ENCODE peak calls at places on chromosomes 3 and 15, in ten cellular contexts. One of them, this sample, is unnamed.

GRCh38 chr3:102085431-102086226 is 236.3 kb downstream of the NFKBIZ start:
- DNase-seq in ovary: no peak
- DNase-seq in GM12865: no peak
- DNase-seq in body of pancreas: no peak
- DNase-seq in mesothelial cell of epicardium: no peak
- DNase-seq in neural progenitor cell: no peak
- DNase-seq in K562: no peak
- DNase-seq in astrocyte: peak
- DNase-seq in A549: no peak
- DNase-seq in astrocyte of the cerebellum: no peak
- DNase-seq in this sample: no peak

GRCh38 chr3:167736997-167737396 is 1.5 kb downstream of the SERPINI1 start:
- DNase-seq in ovary: no peak
- DNase-seq in GM12865: no peak
- DNase-seq in body of pancreas: no peak
- DNase-seq in mesothelial cell of epicardium: no peak
- DNase-seq in neural progenitor cell: no peak
- DNase-seq in K562: no peak
- DNase-seq in astrocyte: no peak
- DNase-seq in A549: no peak
- DNase-seq in astrocyte of the cerebellum: no peak
- DNase-seq in this sample: no peak

GRCh38 chr3:73624363-73625123 is at the start of gene PDZRN3:
- DNase-seq in ovary: peak
- DNase-seq in GM12865: no peak
- DNase-seq in body of pancreas: peak
- DNase-seq in mesothelial cell of epicardium: peak
- DNase-seq in neural progenitor cell: peak
- DNase-seq in K562: no peak
- DNase-seq in astrocyte: peak
- DNase-seq in A549: no peak
- DNase-seq in astrocyte of the cerebellum: peak
- DNase-seq in this sample: peak

GRCh38 chr3:58244186-58244585 is 6.6 kb downstream of the ABHD6 start:
- DNase-seq in ovary: no peak
- DNase-seq in GM12865: no peak
- DNase-seq in body of pancreas: no peak
- DNase-seq in mesothelial cell of epicardium: no peak
- DNase-seq in neural progenitor cell: no peak
- DNase-seq in K562: no peak
- DNase-seq in astrocyte: no peak
- DNase-seq in A549: no peak
- DNase-seq in astrocyte of the cerebellum: no peak
- DNase-seq in this sample: no peak

GRCh38 chr3:37608061-37608702 is 253.5 kb upstream of the CTDSPL start:
- DNase-seq in ovary: no peak
- DNase-seq in GM12865: no peak
- DNase-seq in body of pancreas: no peak
- DNase-seq in mesothelial cell of epicardium: no peak
- DNase-seq in neural progenitor cell: no peak
- DNase-seq in K562: no peak
- DNase-seq in astrocyte: no peak
- DNase-seq in A549: peak
- DNase-seq in astrocyte of the cerebellum: no peak
- DNase-seq in this sample: no peak

GRCh38 chr3:67362686-67363085 is 291.7 kb downstream of the SUCLG2 start:
- DNase-seq in ovary: no peak
- DNase-seq in GM12865: no peak
- DNase-seq in body of pancreas: no peak
- DNase-seq in mesothelial cell of epicardium: no peak
- DNase-seq in neural progenitor cell: no peak
- DNase-seq in K562: peak
- DNase-seq in astrocyte: peak
- DNase-seq in A549: no peak
- DNase-seq in astrocyte of the cerebellum: no peak
- DNase-seq in this sample: peak

GRCh38 chr15:78200276-78200930 is 34.0 kb downstream of the ACSBG1 start:
- DNase-seq in ovary: no peak
- DNase-seq in GM12865: no peak
- DNase-seq in body of pancreas: no peak
- DNase-seq in mesothelial cell of epicardium: no peak
- DNase-seq in neural progenitor cell: no peak
- DNase-seq in K562: no peak
- DNase-seq in astrocyte: no peak
- DNase-seq in A549: no peak
- DNase-seq in astrocyte of the cerebellum: no peak
- DNase-seq in this sample: no peak

GRCh38 chr15:81752974-81753373 is 292.8 kb downstream of the MEX3B start:
- DNase-seq in ovary: no peak
- DNase-seq in GM12865: no peak
- DNase-seq in body of pancreas: no peak
- DNase-seq in mesothelial cell of epicardium: no peak
- DNase-seq in neural progenitor cell: peak
- DNase-seq in K562: no peak
- DNase-seq in astrocyte: no peak
- DNase-seq in A549: no peak
- DNase-seq in astrocyte of the cerebellum: no peak
- DNase-seq in this sample: no peak

GRCh38 chr3:10136426-10137005 is 5.1 kb upstream of the VHL start:
- DNase-seq in ovary: no peak
- DNase-seq in GM12865: no peak
- DNase-seq in body of pancreas: no peak
- DNase-seq in mesothelial cell of epicardium: no peak
- DNase-seq in neural progenitor cell: no peak
- DNase-seq in K562: no peak
- DNase-seq in astrocyte: no peak
- DNase-seq in A549: no peak
- DNase-seq in astrocyte of the cerebellum: no peak
- DNase-seq in this sample: no peak

GRCh38 chr3:192892981-192893827 is 24.5 kb downstream of the MB21D2 start:
- DNase-seq in ovary: no peak
- DNase-seq in GM12865: peak
- DNase-seq in body of pancreas: peak
- DNase-seq in mesothelial cell of epicardium: no peak
- DNase-seq in neural progenitor cell: peak
- DNase-seq in K562: no peak
- DNase-seq in astrocyte: peak
- DNase-seq in A549: peak
- DNase-seq in astrocyte of the cerebellum: peak
- DNase-seq in this sample: peak

GRCh38 chr3:141537866-141538265 is 51.0 kb downstream of the RASA2 start:
- DNase-seq in ovary: no peak
- DNase-seq in GM12865: no peak
- DNase-seq in body of pancreas: no peak
- DNase-seq in mesothelial cell of epicardium: no peak
- DNase-seq in neural progenitor cell: no peak
- DNase-seq in K562: no peak
- DNase-seq in astrocyte: no peak
- DNase-seq in A549: no peak
- DNase-seq in astrocyte of the cerebellum: no peak
- DNase-seq in this sample: no peak

GRCh38 chr3:143070977-143071551 is 48.5 kb upstream of the CHST2 start:
- DNase-seq in ovary: no peak
- DNase-seq in GM12865: no peak
- DNase-seq in body of pancreas: no peak
- DNase-seq in mesothelial cell of epicardium: no peak
- DNase-seq in neural progenitor cell: no peak
- DNase-seq in K562: no peak
- DNase-seq in astrocyte: peak
- DNase-seq in A549: no peak
- DNase-seq in astrocyte of the cerebellum: peak
- DNase-seq in this sample: no peak

GRCh38 chr3:31412832-31413231 is 119.9 kb upstream of the STT3B start:
- DNase-seq in ovary: no peak
- DNase-seq in GM12865: no peak
- DNase-seq in body of pancreas: no peak
- DNase-seq in mesothelial cell of epicardium: no peak
- DNase-seq in neural progenitor cell: no peak
- DNase-seq in K562: no peak
- DNase-seq in astrocyte: peak
- DNase-seq in A549: no peak
- DNase-seq in astrocyte of the cerebellum: no peak
- DNase-seq in this sample: no peak

GRCh38 chr3:184440161-184440560 is 60.3 kb downstream of the CHRD start:
- DNase-seq in ovary: no peak
- DNase-seq in GM12865: no peak
- DNase-seq in body of pancreas: no peak
- DNase-seq in mesothelial cell of epicardium: no peak
- DNase-seq in neural progenitor cell: no peak
- DNase-seq in K562: no peak
- DNase-seq in astrocyte: no peak
- DNase-seq in A549: no peak
- DNase-seq in astrocyte of the cerebellum: no peak
- DNase-seq in this sample: no peak

DNA sequence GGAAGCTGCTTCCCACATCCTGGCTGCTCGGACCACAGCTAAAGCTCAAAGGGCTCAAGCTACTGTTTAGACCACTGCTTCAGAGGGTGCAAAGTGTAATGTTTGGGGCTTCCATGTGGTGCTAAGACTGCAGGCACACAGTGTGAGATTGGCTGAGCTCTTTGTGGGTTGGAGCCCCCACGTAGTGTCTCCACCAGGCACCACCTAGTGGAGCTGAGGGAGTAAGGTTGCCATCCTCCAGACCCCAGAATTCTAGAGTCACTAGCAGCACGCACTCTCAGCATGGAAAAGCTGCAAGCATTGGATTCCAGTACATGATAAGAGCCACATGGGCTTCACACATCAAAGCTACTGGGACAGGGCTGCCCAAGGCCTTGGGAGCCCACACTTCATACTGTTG is 9.3 kb downstream of the MKRN3 start:
- DNase-seq in ovary: no peak
- DNase-seq in GM12865: no peak
- DNase-seq in body of pancreas: no peak
- DNase-seq in mesothelial cell of epicardium: no peak
- DNase-seq in neural progenitor cell: no peak
- DNase-seq in K562: no peak
- DNase-seq in astrocyte: no peak
- DNase-seq in A549: no peak
- DNase-seq in astrocyte of the cerebellum: no peak
- DNase-seq in this sample: no peak
- TF ChIP-seq CTCF in ovary: no peak
- TF ChIP-seq CTCF in GM12865: no peak
- TF ChIP-seq CTCF in body of pancreas: no peak
- TF ChIP-seq CTCF in mesothelial cell of epicardium: no peak
- TF ChIP-seq CTCF in neural progenitor cell: peak
- TF ChIP-seq CTCF in K562: peak
- TF ChIP-seq CTCF in astrocyte: no peak
- TF ChIP-seq CTCF in A549: no peak
- TF ChIP-seq CTCF in astrocyte of the cerebellum: no peak
- TF ChIP-seq CTCF in this sample: no peak

GRCh38 chr3:66037330-66037985 is 1.3 kb downstream of the MAGI1 start:
- DNase-seq in ovary: peak
- DNase-seq in GM12865: no peak
- DNase-seq in body of pancreas: peak
- DNase-seq in mesothelial cell of epicardium: no peak
- DNase-seq in neural progenitor cell: peak
- DNase-seq in K562: no peak
- DNase-seq in astrocyte: peak
- DNase-seq in A549: peak
- DNase-seq in astrocyte of the cerebellum: no peak
- DNase-seq in this sample: peak
- TF ChIP-seq CTCF in ovary: no peak
- TF ChIP-seq CTCF in GM12865: no peak
- TF ChIP-seq CTCF in body of pancreas: peak
- TF ChIP-seq CTCF in mesothelial cell of epicardium: no peak
- TF ChIP-seq CTCF in neural progenitor cell: no peak
- TF ChIP-seq CTCF in K562: no peak
- TF ChIP-seq CTCF in astrocyte: peak
- TF ChIP-seq CTCF in A549: no peak
- TF ChIP-seq CTCF in astrocyte of the cerebellum: peak
- TF ChIP-seq CTCF in this sample: no peak

DNA sequence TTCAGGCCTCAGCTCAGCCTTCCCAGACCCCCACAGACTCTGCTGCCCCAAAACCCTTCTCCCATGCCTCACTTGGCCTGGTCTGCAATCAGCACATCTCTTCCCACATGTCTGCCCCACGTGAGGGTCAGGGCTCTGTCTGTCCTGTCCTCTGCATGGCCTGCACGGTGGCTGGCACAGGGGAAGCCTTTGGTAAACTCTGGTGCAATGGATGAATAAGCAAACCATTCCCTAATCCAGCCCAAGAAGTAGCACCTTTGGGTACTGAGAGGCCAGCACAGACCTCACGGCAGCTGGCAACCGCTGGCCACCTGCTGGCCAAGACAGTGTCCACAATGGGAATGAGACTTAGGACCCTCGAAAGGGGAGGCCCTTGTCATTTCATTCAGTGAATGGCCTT is 27.7 kb downstream of the ABTB1 start:
- DNase-seq in ovary: peak
- DNase-seq in GM12865: no peak
- DNase-seq in body of pancreas: no peak
- DNase-seq in mesothelial cell of epicardium: no peak
- DNase-seq in neural progenitor cell: peak
- DNase-seq in K562: no peak
- DNase-seq in astrocyte: no peak
- DNase-seq in A549: no peak
- DNase-seq in astrocyte of the cerebellum: no peak
- DNase-seq in this sample: no peak
- TF ChIP-seq CTCF in ovary: no peak
- TF ChIP-seq CTCF in GM12865: no peak
- TF ChIP-seq CTCF in body of pancreas: no peak
- TF ChIP-seq CTCF in mesothelial cell of epicardium: no peak
- TF ChIP-seq CTCF in neural progenitor cell: peak
- TF ChIP-seq CTCF in K562: no peak
- TF ChIP-seq CTCF in astrocyte: no peak
- TF ChIP-seq CTCF in A549: no peak
- TF ChIP-seq CTCF in astrocyte of the cerebellum: no peak
- TF ChIP-seq CTCF in this sample: peak

DNA sequence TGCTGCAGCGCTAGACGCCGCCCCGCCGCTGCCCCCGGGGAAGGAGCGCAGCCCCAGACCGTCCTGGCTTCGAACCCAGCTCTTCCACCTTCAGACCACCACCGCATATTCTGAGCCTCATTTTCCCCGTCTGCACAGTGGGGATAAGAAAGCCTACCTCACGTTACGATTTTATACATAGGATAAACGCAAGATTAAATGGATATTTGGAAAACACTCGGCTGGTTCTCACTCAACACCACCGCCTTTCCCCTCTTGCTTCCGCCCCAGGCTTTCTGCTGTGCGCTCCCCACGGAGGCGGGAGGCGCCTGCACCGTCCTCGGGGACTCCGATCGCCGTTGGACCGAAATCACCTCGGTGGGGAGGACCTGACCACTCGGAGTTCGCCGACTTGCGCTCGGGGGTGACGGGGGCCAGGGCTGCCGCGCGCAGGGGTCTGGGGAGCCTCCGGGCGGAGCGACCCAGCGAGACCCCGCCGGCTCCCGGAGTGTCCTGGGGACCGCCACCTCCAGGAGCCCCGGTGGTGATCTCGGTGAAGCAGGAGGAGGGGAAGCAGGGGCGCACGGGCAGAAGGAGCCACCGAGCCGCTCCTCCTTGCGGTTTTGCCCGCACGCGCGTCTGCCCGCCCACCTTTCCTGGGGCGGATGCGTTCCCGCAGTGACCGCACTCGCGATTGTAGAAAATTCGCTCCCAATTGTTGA is 4.0 kb downstream of the FBXL22 start:
- DNase-seq in ovary: peak
- DNase-seq in GM12865: peak
- DNase-seq in body of pancreas: peak
- DNase-seq in mesothelial cell of epicardium: no peak
- DNase-seq in neural progenitor cell: peak
- DNase-seq in K562: no peak
- DNase-seq in astrocyte: peak
- DNase-seq in A549: peak
- DNase-seq in astrocyte of the cerebellum: no peak
- DNase-seq in this sample: peak
- TF ChIP-seq CTCF in ovary: no peak
- TF ChIP-seq CTCF in GM12865: no peak
- TF ChIP-seq CTCF in body of pancreas: no peak
- TF ChIP-seq CTCF in mesothelial cell of epicardium: no peak
- TF ChIP-seq CTCF in neural progenitor cell: peak
- TF ChIP-seq CTCF in K562: no peak
- TF ChIP-seq CTCF in astrocyte: no peak
- TF ChIP-seq CTCF in A549: no peak
- TF ChIP-seq CTCF in astrocyte of the cerebellum: no peak
- TF ChIP-seq CTCF in this sample: no peak

This sample was measured in nephron progenitor cell.